ENCODE peak calls at places on chromosomes 11 and 22, in seven cellular contexts. One of them, this sample, is unnamed.

GRCh38 chr11:61082931-61083531 is 19.3 kb upstream of the CD5 start:
- DNase-seq in Calu3: no peak
- DNase-seq in activated T-cell treated with anti-CD3 and anti-CD28 coated beads, Interleukin-2, amount 50 U/mL, for 72 hours: peak
- DNase-seq in CMK: no peak
- DNase-seq in pancreas: no peak
- DNase-seq in tibial nerve: no peak
- DNase-seq in lower leg skin: no peak
- DNase-seq in this sample: no peak

GRCh38 chr11:128039140-128040021 is 548.0 kb downstream of the ETS1 start:
- DNase-seq in Calu3: peak
- DNase-seq in CMK: peak
- DNase-seq in pancreas: no peak
- DNase-seq in activated T-cell treated with anti-CD3 and anti-CD28 coated beads, Interleukin-2, amount 50 U/mL, for 72 hours: peak
- DNase-seq in lower leg skin: peak
- DNase-seq in tibial nerve: no peak
- DNase-seq in this sample: no peak

GRCh38 chr22:49632199-49633009 is 195.3 kb downstream of the BRD1 start:
- DNase-seq in CMK: no peak
- DNase-seq in Calu3: peak
- DNase-seq in activated T-cell treated with anti-CD3 and anti-CD28 coated beads, Interleukin-2, amount 50 U/mL, for 72 hours: no peak
- DNase-seq in pancreas: peak
- DNase-seq in lower leg skin: no peak
- DNase-seq in tibial nerve: no peak
- DNase-seq in this sample: no peak

GRCh38 chr11:123856444-123856843 is 29.0 kb downstream of the TMEM225 start:
- DNase-seq in CMK: no peak
- DNase-seq in pancreas: no peak
- DNase-seq in activated T-cell treated with anti-CD3 and anti-CD28 coated beads, Interleukin-2, amount 50 U/mL, for 72 hours: no peak
- DNase-seq in Calu3: no peak
- DNase-seq in tibial nerve: no peak
- DNase-seq in lower leg skin: no peak
- DNase-seq in this sample: no peak

GRCh38 chr22:49674479-49674830 is 153.2 kb downstream of the BRD1 start:
- DNase-seq in tibial nerve: no peak
- DNase-seq in Calu3: no peak
- DNase-seq in pancreas: no peak
- DNase-seq in lower leg skin: no peak
- DNase-seq in CMK: no peak
- DNase-seq in activated T-cell treated with anti-CD3 and anti-CD28 coated beads, Interleukin-2, amount 50 U/mL, for 72 hours: no peak
- DNase-seq in this sample: no peak

GRCh38 chr22:24996420-24996952 is 44.0 kb downstream of the KIAA1671 start:
- DNase-seq in Calu3: peak
- DNase-seq in lower leg skin: no peak
- DNase-seq in activated T-cell treated with anti-CD3 and anti-CD28 coated beads, Interleukin-2, amount 50 U/mL, for 72 hours: no peak
- DNase-seq in tibial nerve: no peak
- DNase-seq in CMK: no peak
- DNase-seq in pancreas: no peak
- DNase-seq in this sample: no peak

GRCh38 chr22:31104869-31105268 is 2.5 kb downstream of the SELENOM start:
- DNase-seq in CMK: no peak
- DNase-seq in tibial nerve: no peak
- DNase-seq in pancreas: no peak
- DNase-seq in lower leg skin: no peak
- DNase-seq in activated T-cell treated with anti-CD3 and anti-CD28 coated beads, Interleukin-2, amount 50 U/mL, for 72 hours: no peak
- DNase-seq in Calu3: no peak
- DNase-seq in this sample: no peak

GRCh38 chr11:93573184-93573583 is 30.0 kb upstream of the SMCO4 start:
- DNase-seq in tibial nerve: no peak
- DNase-seq in lower leg skin: no peak
- DNase-seq in activated T-cell treated with anti-CD3 and anti-CD28 coated beads, Interleukin-2, amount 50 U/mL, for 72 hours: no peak
- DNase-seq in Calu3: no peak
- DNase-seq in CMK: no peak
- DNase-seq in pancreas: no peak
- DNase-seq in this sample: no peak

GRCh38 chr11:114846040-114846791 is 167.9 kb downstream of the NXPE2 start:
- DNase-seq in activated T-cell treated with anti-CD3 and anti-CD28 coated beads, Interleukin-2, amount 50 U/mL, for 72 hours: no peak
- DNase-seq in Calu3: no peak
- DNase-seq in CMK: no peak
- DNase-seq in tibial nerve: no peak
- DNase-seq in pancreas: no peak
- DNase-seq in lower leg skin: no peak
- DNase-seq in this sample: no peak

GRCh38 chr11:102957953-102958352 is 2.4 kb upstream of the MMP13 start:
- DNase-seq in Calu3: no peak
- DNase-seq in pancreas: no peak
- DNase-seq in lower leg skin: no peak
- DNase-seq in CMK: no peak
- DNase-seq in tibial nerve: no peak
- DNase-seq in activated T-cell treated with anti-CD3 and anti-CD28 coated beads, Interleukin-2, amount 50 U/mL, for 72 hours: no peak
- DNase-seq in this sample: peak

GRCh38 chr11:69874178-69874983 is 55.2 kb upstream of the FGF3 start:
- DNase-seq in Calu3: no peak
- DNase-seq in CMK: no peak
- DNase-seq in activated T-cell treated with anti-CD3 and anti-CD28 coated beads, Interleukin-2, amount 50 U/mL, for 72 hours: no peak
- DNase-seq in tibial nerve: no peak
- DNase-seq in pancreas: no peak
- DNase-seq in lower leg skin: no peak
- DNase-seq in this sample: no peak

GRCh38 chr22:25546751-25547150 is 17.7 kb upstream of the GRK3 start:
- DNase-seq in activated T-cell treated with anti-CD3 and anti-CD28 coated beads, Interleukin-2, amount 50 U/mL, for 72 hours: no peak
- DNase-seq in CMK: no peak
- DNase-seq in lower leg skin: no peak
- DNase-seq in Calu3: no peak
- DNase-seq in tibial nerve: no peak
- DNase-seq in pancreas: no peak
- DNase-seq in this sample: no peak

GRCh38 chr11:110148775-110149744 is 55.9 kb downstream of the ZC3H12C start:
- DNase-seq in tibial nerve: no peak
- DNase-seq in lower leg skin: no peak
- DNase-seq in activated T-cell treated with anti-CD3 and anti-CD28 coated beads, Interleukin-2, amount 50 U/mL, for 72 hours: no peak
- DNase-seq in Calu3: no peak
- DNase-seq in pancreas: no peak
- DNase-seq in CMK: no peak
- DNase-seq in this sample: peak

GRCh38 chr11:107102692-107103463 is 84.6 kb upstream of the GUCY1A2 start:
- DNase-seq in lower leg skin: no peak
- DNase-seq in tibial nerve: no peak
- DNase-seq in Calu3: no peak
- DNase-seq in pancreas: no peak
- DNase-seq in CMK: no peak
- DNase-seq in activated T-cell treated with anti-CD3 and anti-CD28 coated beads, Interleukin-2, amount 50 U/mL, for 72 hours: no peak
- DNase-seq in this sample: no peak

GRCh38 chr11:507727-508515 is 879 bp upstream of the RNH1 start:
- DNase-seq in lower leg skin: no peak
- DNase-seq in tibial nerve: no peak
- DNase-seq in activated T-cell treated with anti-CD3 and anti-CD28 coated beads, Interleukin-2, amount 50 U/mL, for 72 hours: no peak
- DNase-seq in CMK: no peak
- DNase-seq in pancreas: peak
- DNase-seq in Calu3: no peak
- DNase-seq in this sample: no peak

GRCh38 chr11:47177229-47177845 is 658 bp upstream of the ARFGAP2 start:
- DNase-seq in tibial nerve: peak
- DNase-seq in activated T-cell treated with anti-CD3 and anti-CD28 coated beads, Interleukin-2, amount 50 U/mL, for 72 hours: peak
- DNase-seq in CMK: peak
- DNase-seq in lower leg skin: peak
- DNase-seq in pancreas: peak
- DNase-seq in Calu3: peak
- DNase-seq in this sample: peak

GRCh38 chr11:22982903-22983302 is 122.6 kb upstream of the CCDC179 start:
- DNase-seq in tibial nerve: no peak
- DNase-seq in pancreas: no peak
- DNase-seq in lower leg skin: no peak
- DNase-seq in activated T-cell treated with anti-CD3 and anti-CD28 coated beads, Interleukin-2, amount 50 U/mL, for 72 hours: no peak
- DNase-seq in Calu3: no peak
- DNase-seq in CMK: no peak
- DNase-seq in this sample: no peak

GRCh38 chr11:76795285-76795935 is 12.3 kb downstream of the TSKU start:
- DNase-seq in pancreas: no peak
- DNase-seq in CMK: no peak
- DNase-seq in lower leg skin: peak
- DNase-seq in tibial nerve: no peak
- DNase-seq in activated T-cell treated with anti-CD3 and anti-CD28 coated beads, Interleukin-2, amount 50 U/mL, for 72 hours: no peak
- DNase-seq in Calu3: no peak
- DNase-seq in this sample: no peak

GRCh38 chr22:19722915-19723164 is 499 bp upstream of the GP1BB start:
- DNase-seq in pancreas: no peak
- DNase-seq in activated T-cell treated with anti-CD3 and anti-CD28 coated beads, Interleukin-2, amount 50 U/mL, for 72 hours: no peak
- DNase-seq in lower leg skin: no peak
- DNase-seq in tibial nerve: no peak
- DNase-seq in Calu3: no peak
- DNase-seq in CMK: no peak
- DNase-seq in this sample: no peak

GRCh38 chr22:19757140-19757984 is 3.2 kb upstream of the TBX1 start:
- DNase-seq in activated T-cell treated with anti-CD3 and anti-CD28 coated beads, Interleukin-2, amount 50 U/mL, for 72 hours: no peak
- DNase-seq in CMK: no peak
- DNase-seq in pancreas: no peak
- DNase-seq in tibial nerve: no peak
- DNase-seq in Calu3: no peak
- DNase-seq in lower leg skin: no peak
- DNase-seq in this sample: no peak

GRCh38 chr22:43018615-43019014 is 3.7 kb upstream of the PACSIN2 start:
- DNase-seq in lower leg skin: no peak
- DNase-seq in pancreas: no peak
- DNase-seq in Calu3: no peak
- DNase-seq in CMK: no peak
- DNase-seq in activated T-cell treated with anti-CD3 and anti-CD28 coated beads, Interleukin-2, amount 50 U/mL, for 72 hours: no peak
- DNase-seq in tibial nerve: no peak
- DNase-seq in this sample: no peak

GRCh38 chr22:17836977-17837742 is 62.9 kb upstream of the BID start:
- DNase-seq in activated T-cell treated with anti-CD3 and anti-CD28 coated beads, Interleukin-2, amount 50 U/mL, for 72 hours: no peak
- DNase-seq in lower leg skin: peak
- DNase-seq in pancreas: no peak
- DNase-seq in Calu3: no peak
- DNase-seq in tibial nerve: no peak
- DNase-seq in CMK: no peak
- DNase-seq in this sample: no peak

GRCh38 chr22:25488244-25489020 is 76.0 kb upstream of the GRK3 start:
- DNase-seq in activated T-cell treated with anti-CD3 and anti-CD28 coated beads, Interleukin-2, amount 50 U/mL, for 72 hours: peak
- DNase-seq in Calu3: peak
- DNase-seq in CMK: no peak
- DNase-seq in pancreas: peak
- DNase-seq in tibial nerve: peak
- DNase-seq in lower leg skin: no peak
- DNase-seq in this sample: no peak

GRCh38 chr11:8768625-8769333 is 86.2 kb downstream of the RPL27A start:
- DNase-seq in activated T-cell treated with anti-CD3 and anti-CD28 coated beads, Interleukin-2, amount 50 U/mL, for 72 hours: no peak
- DNase-seq in Calu3: peak
- DNase-seq in pancreas: peak
- DNase-seq in tibial nerve: no peak
- DNase-seq in CMK: no peak
- DNase-seq in lower leg skin: no peak
- DNase-seq in this sample: no peak

GRCh38 chr11:64349404-64349803 is 9.4 kb downstream of the CCDC88B start:
- DNase-seq in tibial nerve: no peak
- DNase-seq in pancreas: no peak
- DNase-seq in CMK: no peak
- DNase-seq in activated T-cell treated with anti-CD3 and anti-CD28 coated beads, Interleukin-2, amount 50 U/mL, for 72 hours: no peak
- DNase-seq in lower leg skin: no peak
- DNase-seq in Calu3: no peak
- DNase-seq in this sample: no peak

GRCh38 chr22:39351689-39352214 is 2.0 kb downstream of the SYNGR1 start:
- DNase-seq in activated T-cell treated with anti-CD3 and anti-CD28 coated beads, Interleukin-2, amount 50 U/mL, for 72 hours: peak
- DNase-seq in CMK: no peak
- DNase-seq in pancreas: no peak
- DNase-seq in tibial nerve: no peak
- DNase-seq in Calu3: no peak
- DNase-seq in lower leg skin: no peak
- DNase-seq in this sample: no peak

GRCh38 chr11:2586091-2586792 is 113.6 kb downstream of the KCNQ1OT1 start:
- DNase-seq in pancreas: no peak
- DNase-seq in lower leg skin: no peak
- DNase-seq in Calu3: no peak
- DNase-seq in CMK: no peak
- DNase-seq in tibial nerve: no peak
- DNase-seq in activated T-cell treated with anti-CD3 and anti-CD28 coated beads, Interleukin-2, amount 50 U/mL, for 72 hours: no peak
- DNase-seq in this sample: no peak

GRCh38 chr11:36738292-36738861 is 140.3 kb upstream of the RAG2 start:
- DNase-seq in pancreas: no peak
- DNase-seq in Calu3: no peak
- DNase-seq in CMK: no peak
- DNase-seq in lower leg skin: no peak
- DNase-seq in tibial nerve: no peak
- DNase-seq in activated T-cell treated with anti-CD3 and anti-CD28 coated beads, Interleukin-2, amount 50 U/mL, for 72 hours: no peak
- DNase-seq in this sample: no peak

GRCh38 chr11:844693-845644 is 2.3 kb downstream of the TSPAN4 start:
- DNase-seq in activated T-cell treated with anti-CD3 and anti-CD28 coated beads, Interleukin-2, amount 50 U/mL, for 72 hours: no peak
- DNase-seq in lower leg skin: peak
- DNase-seq in pancreas: peak
- DNase-seq in tibial nerve: peak
- DNase-seq in Calu3: peak
- DNase-seq in CMK: no peak
- DNase-seq in this sample: no peak